ENCODE peak calls at places on chromosomes 11 and 22, in six cellular contexts. T is H9, A is AG04450, X is left ventricle myocardium inferior, U is upper lobe of right lung, Q is K562. Y is an unnamed sample. For H3K9me3 and H3K27me3, the result is how much of the 10 kb centered on the place peaks cover.

GRCh38 chr11:12592283-12592682 is 81.9 kb upstream of the TEAD1 start:
- DNase-seq in T (no peak), A (no peak), X (no peak), U (no peak), Q (no peak), Y (no peak)

GRCh38 chr11:35352107-35352888 is 67.1 kb downstream of the SLC1A2 start:
- DNase-seq in T (no peak), A (no peak), X (peak), U (no peak), Q (peak), Y (no peak)

GRCh38 chr11:10261821-10262220 is 32.2 kb downstream of the SBF2 start:
- DNase-seq in T (no peak), A (no peak), X (no peak), U (no peak), Q (no peak), Y (no peak)

GRCh38 chr11:10885703-10886363 is 28.0 kb upstream of the ZBED5 start:
- DNase-seq in T (no peak), A (no peak), X (no peak), U (no peak), Q (no peak), Y (no peak)

GRCh38 chr11:67010296-67010905 is 12.5 kb upstream of the SYT12 start:
- DNase-seq in T (no peak), A (no peak), X (no peak), U (no peak), Q (no peak), Y (no peak)

GRCh38 chr11:83002047-83002446 is 69.7 kb downstream of the RAB30 start:
- DNase-seq in T (no peak), A (no peak), X (no peak), U (no peak), Q (no peak), Y (no peak)

GRCh38 chr22:50641696-50642607 is 14.0 kb upstream of the ARSA start:
- DNase-seq in T (peak), A (no peak), X (no peak), U (peak), Q (peak), Y (no peak)

GRCh38 chr22:23240639-23241389 is 60.5 kb downstream of the BCR start:
- DNase-seq in T (peak), A (no peak), X (no peak), U (no peak), Q (peak), Y (no peak)

GRCh38 chr11:29773656-29774264 is 243.1 kb downstream of the KCNA4 start:
- DNase-seq in T (no peak), A (no peak), X (peak), U (no peak), Q (no peak), Y (no peak)

GRCh38 chr11:67436459-67437081 is 912 bp downstream of the PTPRCAP start:
- DNase-seq in T (peak), A (no peak), X (no peak), U (no peak), Q (peak), Y (peak)

GRCh38 chr11:15629690-15630321 is 515.1 kb downstream of the INSC start:
- DNase-seq in T (peak), A (no peak), X (peak), U (no peak), Q (no peak), Y (no peak)

GRCh38 chr22:20080445-20080775 is 369 bp downstream of the DGCR8 start:
- DNase-seq in T (peak), A (no peak), X (peak), U (peak), Q (peak), Y (peak)

GRCh38 chr11:65468874-65469333 is 29.9 kb upstream of the MALAT1 start:
- DNase-seq in T (peak), A (no peak), X (peak), U (peak), Q (peak), Y (peak)

GRCh38 chr22:42388130-42388797 is 43.9 kb downstream of the NFAM1 start:
- DNase-seq in T (no peak), A (no peak), X (no peak), U (no peak), Q (peak), Y (no peak)

GRCh38 chr11:118088531-118088930 is 1.8 kb upstream of the SMIM35 start:
- DNase-seq in T (no peak), A (no peak), X (peak), U (no peak), Q (no peak), Y (peak)
- H3K9me3 ChIP-seq in T (under half), A (under half), X (under half), U (under half), Q (under half), Y (under half)

GRCh38 chr11:70107191-70107590 is 29.1 kb downstream of the ANO1 start:
- DNase-seq in T (no peak), A (no peak), X (no peak), U (no peak), Q (no peak), Y (no peak)
- H3K27me3 ChIP-seq in T (under half), A (under half), X (under half), U (under half), Q (under half), Y (under half)

DNA sequence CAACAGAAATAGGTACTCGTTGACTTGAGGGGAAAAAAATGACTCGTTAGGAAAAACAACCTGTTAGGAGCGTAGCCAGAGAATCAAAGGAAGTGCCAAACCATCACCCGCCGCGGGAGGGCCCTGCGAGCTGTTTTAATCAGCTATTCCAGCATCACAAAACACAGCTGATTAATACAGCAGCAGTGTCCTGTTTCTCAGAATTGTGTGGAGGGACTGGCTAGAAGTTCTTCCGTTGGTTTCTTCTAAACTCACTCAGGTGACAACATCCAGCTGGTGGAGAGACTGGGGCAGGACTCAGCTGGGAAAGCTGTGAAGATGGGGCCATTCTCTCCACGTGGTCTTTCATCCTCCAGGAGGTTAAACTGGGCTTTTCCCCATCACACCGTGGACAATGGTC is 28.0 kb downstream of the HSPA8 start:
- DNase-seq in T (peak), A (no peak), X (no peak), U (no peak), Q (no peak), Y (no peak)
- TF ChIP-seq CTCF in T (peak), A (peak), X (peak), U (peak), Q (peak), Y (no peak)

GRCh38 chr22:47548953-47549740 is 786.7 kb downstream of the TBC1D22A start:
- DNase-seq in T (no peak), A (no peak), X (no peak), U (no peak), Q (no peak), Y (no peak)

GRCh38 chr22:47550524-47551437 is 788.3 kb downstream of the TBC1D22A start:
- DNase-seq in T (no peak), A (no peak), X (no peak), U (no peak), Q (no peak), Y (no peak)

GRCh38 chr22:47547881-47548630 is 785.6 kb downstream of the TBC1D22A start:
- DNase-seq in T (no peak), A (no peak), X (no peak), U (no peak), Q (no peak), Y (no peak)

GRCh38 chr22:47551438-47551788 is 789.0 kb downstream of the TBC1D22A start:
- DNase-seq in T (no peak), A (no peak), X (no peak), U (no peak), Q (no peak), Y (no peak)

DNA sequence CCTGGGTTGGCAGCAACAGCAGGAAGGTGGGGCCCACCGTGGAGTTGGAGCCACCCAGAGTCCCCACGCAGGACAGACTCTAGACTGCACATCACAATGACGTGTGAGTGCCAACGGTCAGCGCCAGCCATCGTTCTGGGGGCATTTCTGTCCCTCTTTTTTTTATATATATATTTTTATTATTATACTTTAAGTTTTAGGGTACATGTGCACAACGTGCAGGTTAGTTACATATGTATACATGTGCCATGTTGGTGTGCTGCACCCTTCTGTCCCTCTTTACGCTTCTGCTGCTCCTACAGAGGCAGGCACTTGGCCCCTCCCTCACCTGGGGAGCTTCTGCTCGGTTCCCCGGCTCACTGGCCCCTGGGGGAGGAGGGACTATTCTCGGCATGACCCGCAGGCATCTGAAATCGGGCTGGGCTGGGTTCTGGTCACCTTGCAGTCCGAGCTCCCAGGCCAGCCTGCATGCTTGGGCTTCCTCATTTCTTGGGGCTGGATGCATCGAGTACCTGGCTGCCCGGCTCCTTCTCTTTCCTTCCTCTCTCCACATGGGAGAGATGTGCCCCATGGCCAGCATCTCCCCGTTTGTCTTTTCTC is 787.4 kb downstream of the TBC1D22A start:
- DNase-seq in T (no peak), A (no peak), X (no peak), U (no peak), Q (no peak), Y (no peak)
- H3K9me3 ChIP-seq in T (half or more), A (half or more), X (under half), U (under half), Q (under half), Y (under half)

DNA sequence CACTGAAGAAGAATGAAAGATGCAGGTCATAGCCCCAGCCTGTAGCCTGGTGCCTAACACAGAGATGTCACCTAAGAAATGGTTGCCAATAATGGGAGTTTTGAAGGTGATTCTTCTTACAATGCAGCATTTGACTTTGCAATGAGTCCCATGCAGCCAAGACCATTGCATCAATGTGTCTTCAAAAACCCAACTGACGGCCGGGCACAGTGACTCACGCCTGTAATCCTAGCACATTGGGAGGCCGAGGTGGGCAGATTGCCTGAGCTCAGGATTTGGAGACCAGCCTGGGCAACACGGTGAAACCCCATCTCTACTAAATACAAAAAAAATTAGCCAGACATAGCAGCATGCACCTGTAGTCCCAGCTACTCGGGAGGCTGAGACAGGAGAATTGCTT is 89.3 kb upstream of the ASPHD2 start:
- DNase-seq in T (no peak), A (no peak), X (no peak), U (no peak), Q (no peak), Y (no peak)
- H3K27me3 ChIP-seq in T (under half), A (under half), X (half or more), U (under half), Q (under half), Y (under half)

DNA sequence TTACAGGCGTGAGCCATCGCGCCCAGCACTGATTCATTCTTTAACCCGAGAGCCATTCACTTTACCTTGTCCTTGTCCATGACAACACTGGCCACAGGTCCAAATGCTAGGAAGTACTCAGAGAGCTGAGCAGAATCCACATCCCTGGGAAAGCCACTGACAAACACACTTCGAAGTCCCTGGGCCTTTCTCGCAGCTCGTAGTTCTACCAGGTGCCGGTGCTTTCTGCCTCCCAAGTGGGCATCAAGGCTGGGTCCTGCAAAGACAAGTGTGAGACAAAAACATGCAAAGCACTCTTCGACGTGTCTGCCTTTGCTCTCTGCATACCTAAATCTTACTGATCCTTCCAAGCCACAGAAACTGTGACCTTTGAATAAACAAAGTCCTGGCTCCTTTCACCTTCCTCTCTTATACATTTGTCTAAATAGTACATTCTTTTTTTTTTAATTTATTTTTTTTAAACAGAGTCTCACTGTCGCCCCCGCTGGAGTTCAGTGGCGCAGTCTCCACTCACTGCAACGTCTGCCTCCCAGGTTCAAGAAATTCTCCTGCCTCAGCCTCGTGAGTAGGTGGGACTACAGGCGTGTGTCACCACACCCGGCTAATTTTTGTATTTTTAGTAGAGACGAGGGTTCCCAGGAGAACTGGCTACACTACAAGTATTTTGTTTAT is 2.2 kb downstream of the TUT1 start:
- DNase-seq in T (no peak), A (no peak), X (no peak), U (no peak), Q (no peak), Y (no peak)
- TF ChIP-seq CTCF in T (peak), A (peak), X (no peak), U (peak), Q (peak), Y (no peak)

GRCh38 chr11:44030996-44031395 is 16.8 kb upstream of the ACCSL start:
- DNase-seq in T (no peak), A (no peak), X (no peak), U (no peak), Q (no peak), Y (no peak)

GRCh38 chr11:44028401-44028800 is 19.4 kb upstream of the ACCSL start:
- DNase-seq in T (peak), A (no peak), X (no peak), U (no peak), Q (no peak), Y (no peak)

GRCh38 chr11:44030276-44030932 is 17.4 kb upstream of the ACCSL start:
- DNase-seq in T (peak), A (no peak), X (peak), U (no peak), Q (no peak), Y (no peak)

GRCh38 chr11:44028816-44029506 is 18.8 kb upstream of the ACCSL start:
- DNase-seq in T (no peak), A (no peak), X (no peak), U (no peak), Q (no peak), Y (no peak)

GRCh38 chr11:44029507-44029845 is 18.3 kb upstream of the ACCSL start:
- DNase-seq in T (no peak), A (no peak), X (no peak), U (no peak), Q (no peak), Y (no peak)
- H3K9me3 ChIP-seq in T (under half), A (under half), X (under half), U (under half), Q (under half), Y (under half)

Y was measured in Peyer's patch.